ENCODE peak calls at places on chromosome 21, in five cellular contexts. E is HL-60, R is A549, I is tibial nerve, Y is psoas muscle. A is an unnamed sample.
A peak's percentile ranks its signal among the peaks of the same experiment; 100 is the strongest.

GRCh38 chr21:14306143-14306907 is 76.6 kb downstream of the HSPA13 start:
- DNase-seq in E (no peak), R (no peak), I (no peak), Y (no peak), A (peak; percentile 41)

GRCh38 chr21:16343776-16344175 is 614.0 kb downstream of the USP25 start:
- DNase-seq in E (no peak), R (no peak), I (no peak), Y (no peak), A (no peak)

GRCh38 chr21:28554660-28555475 is 437.8 kb downstream of the LTN1 start:
- DNase-seq in E (no peak), R (no peak), I (no peak), Y (no peak), A (no peak)

GRCh38 chr21:29633766-29634165 is 306.0 kb downstream of the GRIK1 start:
- DNase-seq in E (no peak), R (no peak), I (no peak), Y (no peak), A (no peak)

GRCh38 chr21:19684328-19684727 is 1280.7 kb upstream of the TMPRSS15 start:
- DNase-seq in E (no peak), R (no peak), I (no peak), Y (no peak), A (no peak)

GRCh38 chr21:35933466-35933865 is 126.9 kb downstream of the SETD4 start:
- DNase-seq in E (peak; percentile 63), R (no peak), I (peak; percentile 60), Y (peak; percentile 64), A (peak; percentile 60)

GRCh38 chr21:37063433-37063832 is 9.4 kb downstream of the PIGP start:
- DNase-seq in E (no peak), R (no peak), I (no peak), Y (no peak), A (no peak)

GRCh38 chr21:45112371-45112770 is 38.0 kb downstream of the ADARB1 start:
- DNase-seq in E (no peak), R (no peak), I (no peak), Y (no peak), A (no peak)

GRCh38 chr21:29403922-29404538 is 105.3 kb downstream of the BACH1 start:
- DNase-seq in E (peak; percentile 91), R (no peak), I (no peak), Y (no peak), A (peak; percentile 79)

GRCh38 chr21:30257773-30258172 is 25.0 kb downstream of the KRTAP24-1 start:
- DNase-seq in E (no peak), R (no peak), I (no peak), Y (no peak), A (peak; percentile 84)

GRCh38 chr21:27024316-27024715 is 57.4 kb upstream of the ADAMTS5 start:
- DNase-seq in E (no peak), R (no peak), I (no peak), Y (no peak), A (no peak)

GRCh38 chr21:36735724-36736310 is 36.9 kb downstream of the SIM2 start:
- DNase-seq in E (no peak), R (no peak), I (no peak), Y (no peak), A (no peak)

GRCh38 chr21:29078884-29079765 is 5.7 kb upstream of the CCT8 start:
- DNase-seq in E (peak; percentile 96), R (no peak), I (no peak), Y (no peak), A (no peak)

GRCh38 chr21:31185663-31186062 is 147.4 kb upstream of the KRTAP19-8 start:
- DNase-seq in E (no peak), R (no peak), I (no peak), Y (no peak), A (no peak)

GRCh38 chr21:25639167-25639921 is at the start of gene JAM2:
- DNase-seq in E (no peak), R (no peak), I (peak; percentile 22), Y (peak; percentile 47), A (no peak)

GRCh38 chr21:15749045-15749867 is 19.5 kb downstream of the USP25 start:
- DNase-seq in E (no peak), R (no peak), I (no peak), Y (no peak), A (no peak)

GRCh38 chr21:15063081-15063820 is 1.5 kb downstream of the NRIP1 start:
- DNase-seq in E (no peak), R (no peak), I (no peak), Y (peak; percentile 10), A (peak; percentile 74)

DNA sequence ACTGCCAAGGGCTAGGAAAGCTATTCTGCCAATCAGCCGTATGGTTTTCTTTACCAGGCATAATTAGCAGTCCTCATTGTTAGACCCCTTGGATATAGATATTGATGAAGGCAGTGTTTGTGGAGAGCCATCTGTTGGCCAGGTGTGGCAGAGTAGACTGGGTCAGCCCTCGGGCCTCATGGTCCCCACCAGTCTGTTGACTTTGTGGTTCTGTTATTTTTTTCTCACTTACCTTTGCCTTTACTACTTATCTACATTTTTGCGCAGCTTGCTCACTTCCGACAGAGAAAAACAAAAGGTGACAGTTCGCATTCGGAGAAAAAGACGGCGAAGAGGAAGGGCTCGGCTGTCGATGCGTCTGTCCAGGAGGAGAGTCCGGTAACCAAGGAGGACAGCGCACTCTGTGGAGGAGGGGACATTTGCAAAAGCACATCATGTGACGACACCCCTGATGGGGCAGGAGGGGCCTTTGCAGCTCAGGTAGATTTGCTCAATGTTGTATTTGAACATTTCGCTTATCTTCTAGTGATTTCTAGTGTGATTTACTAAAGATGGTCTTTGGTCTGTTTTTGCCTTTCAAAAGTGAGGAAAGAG is 2.3 kb downstream of the PCNT start:
- DNase-seq in E (no peak), R (no peak), I (no peak), Y (no peak), A (peak; percentile 16)
- H3K4me3 ChIP-seq in E (no peak overlapping the region), R (peak overlapping the region; percentile 84), I (no peak overlapping the region), Y (no peak overlapping the region), A (no peak overlapping the region)

DNA sequence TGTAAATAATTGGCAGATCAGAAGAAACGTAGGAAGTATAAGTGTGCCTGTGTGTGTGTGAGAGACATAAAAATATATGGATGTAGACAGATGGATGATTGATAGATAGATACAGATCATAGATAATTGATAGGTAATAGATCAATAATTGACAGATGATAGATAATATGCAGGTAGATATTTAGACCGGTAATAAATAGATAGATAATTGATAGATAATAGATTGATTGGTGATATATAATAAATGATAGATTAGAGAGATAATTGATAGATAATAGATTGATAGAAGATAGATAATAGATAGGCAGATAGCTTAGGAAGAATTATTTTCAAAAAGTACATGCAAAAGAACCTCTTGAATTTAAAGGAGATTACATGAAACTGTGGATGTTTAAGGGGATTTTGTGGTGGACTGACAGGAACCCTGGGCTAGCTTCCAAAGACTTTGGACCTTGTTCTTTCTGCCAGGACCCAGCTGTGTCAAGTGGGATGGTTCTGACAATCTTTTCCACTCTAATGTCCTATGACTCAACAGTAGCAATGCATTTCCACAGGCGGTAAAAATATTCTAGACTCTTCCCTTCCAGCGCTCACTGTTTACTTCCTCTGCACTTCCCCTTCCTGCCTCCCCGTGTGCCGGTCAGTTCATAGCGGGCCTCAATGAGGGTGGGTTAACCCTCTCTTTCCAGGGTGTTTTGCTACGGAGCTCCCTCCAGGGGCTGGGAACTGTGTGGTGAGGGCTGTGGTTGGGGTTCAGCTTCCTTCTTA is 39.4 kb downstream of the KCNJ15 start:
- DNase-seq in E (peak; percentile 21), R (no peak), I (no peak), Y (no peak), A (no peak)
- TF ChIP-seq CTCF in E (no peak), R (no peak), I (no peak), Y (no peak), A (no peak)

GRCh38 chr21:33963848-33964555 is 48.4 kb upstream of the ATP5PO start:
- DNase-seq in E (no peak), R (no peak), I (no peak), Y (no peak), A (no peak)
- H3K4me3 ChIP-seq in E (no peak overlapping the region), R (no peak overlapping the region), I (no peak overlapping the region), Y (no peak overlapping the region), A (no peak overlapping the region)

GRCh38 chr21:34548782-34549376 is 36.9 kb upstream of the KCNE1 start:
- DNase-seq in E (no peak), R (no peak), I (no peak), Y (no peak), A (peak; percentile 31)

GRCh38 chr21:34546556-34546955 is 34.5 kb upstream of the KCNE1 start:
- DNase-seq in E (no peak), R (no peak), I (no peak), Y (no peak), A (no peak)

GRCh38 chr21:34544032-34544496 is 32.1 kb upstream of the KCNE1 start:
- DNase-seq in E (peak; percentile 61), R (peak; percentile 53), I (no peak), Y (peak; percentile 36), A (peak; percentile 86)

GRCh38 chr21:34543017-34543416 is 31.0 kb upstream of the KCNE1 start:
- DNase-seq in E (no peak), R (no peak), I (no peak), Y (no peak), A (no peak)

DNA sequence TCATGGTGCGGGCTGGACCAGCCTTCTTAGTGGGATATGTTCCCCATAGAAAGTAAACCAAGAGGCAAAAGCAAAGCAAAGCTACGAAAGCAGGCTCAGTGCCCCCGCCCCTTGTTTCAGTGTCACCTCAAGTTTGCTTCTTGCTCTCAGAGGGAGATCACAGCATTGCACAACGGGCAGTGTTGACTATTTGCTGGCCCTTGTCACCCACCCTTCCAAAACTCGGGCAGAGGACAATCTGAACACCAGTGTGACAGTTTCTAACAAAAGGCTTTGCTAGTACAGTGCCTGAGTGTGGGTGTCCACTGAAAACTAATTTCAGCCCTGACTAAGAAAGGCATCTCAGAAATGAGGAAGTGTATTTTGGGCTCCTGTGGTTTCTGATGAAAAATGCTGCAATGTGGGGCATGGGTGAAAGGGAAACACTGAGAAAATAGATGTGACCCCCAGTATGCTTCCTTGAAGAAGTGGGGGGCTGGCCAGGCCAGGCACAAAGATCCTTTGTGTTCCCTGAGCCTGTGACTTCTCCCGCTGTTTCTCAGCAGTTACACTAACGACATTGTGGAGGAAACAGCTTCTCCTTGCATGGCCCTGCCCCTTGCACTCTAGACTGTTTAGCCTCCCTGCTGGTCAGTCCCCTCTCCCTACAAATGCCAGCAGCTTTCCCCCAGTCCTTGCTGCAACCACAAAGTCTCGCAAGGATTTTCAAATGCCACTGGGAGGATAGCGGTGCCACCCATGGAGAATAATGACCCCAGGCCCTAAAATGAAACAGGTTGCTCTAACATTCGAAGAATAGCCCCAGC is 33.3 kb upstream of the KCNE1 start:
- DNase-seq in E (peak; percentile 85), R (peak; percentile 7), I (no peak), Y (no peak), A (peak; percentile 34)
- TF ChIP-seq CTCF in E (no peak), R (no peak), I (no peak), Y (no peak), A (no peak)

DNA sequence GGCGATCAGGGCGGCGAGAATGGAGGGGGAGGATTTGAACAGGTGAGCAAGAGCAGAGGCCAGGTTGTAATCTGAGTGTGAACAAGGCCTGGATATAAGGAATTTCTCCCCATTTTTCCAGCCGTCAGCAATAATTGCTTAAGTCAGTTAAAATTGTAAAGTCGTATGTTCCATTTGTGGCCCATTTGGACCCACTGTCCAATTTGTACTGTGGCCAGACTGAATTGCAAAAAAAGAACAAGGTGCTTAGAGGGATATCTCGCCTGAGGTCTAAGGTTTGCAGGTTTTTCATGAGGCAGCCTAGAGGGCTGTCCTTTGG is 1.0 kb downstream of the ERVH48-1 start:
- DNase-seq in E (no peak), R (no peak), I (no peak), Y (no peak), A (no peak)
- H3K4me3 ChIP-seq in E (no peak overlapping the region), R (no peak overlapping the region), I (no peak overlapping the region), Y (no peak overlapping the region), A (no peak overlapping the region)

A was measured in epithelial cell of esophagus.